ENCODE peak calls at places on chromosomes 3 and 15, in ten cellular contexts. V is mesendoderm; C is Panc1; R is endodermal cell; J is right cardiac atrium; Y is right lobe of liver; S is GM12878; Q is DND-41; M is CD8-positive, alpha-beta memory T cell; X is lower lobe of right lung. P is an unnamed sample.
A peak's percentile ranks its signal among the peaks of the same experiment; 100 is the strongest.

GRCh38 chr3:99972380-99973104 is 141.8 kb downstream of the FILIP1L start:
- DNase-seq in V (no peak), Q (no peak), X (no peak), C (no peak), S (no peak), M (no peak), J (no peak), Y (no peak), R (no peak), P (no peak)

GRCh38 chr3:112489674-112490479 is 9.4 kb downstream of the BTLA start:
- DNase-seq in Q (no peak), R (no peak), X (no peak), M (no peak), J (no peak), S (peak; percentile 75), Y (no peak), C (no peak), V (no peak), P (no peak)

GRCh38 chr3:7146529-7146928 is 285.6 kb downstream of the GRM7 start:
- DNase-seq in M (no peak), R (no peak), V (no peak), C (no peak), Y (no peak), J (no peak), S (no peak), Q (no peak), X (no peak), P (no peak)

GRCh38 chr3:128681277-128681829 is 30.7 kb upstream of the RPN1 start:
- DNase-seq in S (no peak), V (no peak), M (no peak), C (no peak), J (no peak), X (no peak), Q (no peak), R (no peak), Y (no peak), P (no peak)

GRCh38 chr3:191269289-191270085 is 59.7 kb upstream of the CCDC50 start:
- DNase-seq in J (no peak), V (no peak), M (no peak), S (peak; percentile 49), Q (no peak), R (no peak), C (no peak), X (no peak), Y (no peak), P (no peak)

GRCh38 chr3:159163656-159164055 is 361.8 kb downstream of the MFSD1 start:
- DNase-seq in C (no peak), V (no peak), X (no peak), M (no peak), J (no peak), R (no peak), S (no peak), Q (no peak), Y (no peak), P (no peak)

GRCh38 chr15:98420837-98421236 is 227.5 kb upstream of the IGF1R start:
- DNase-seq in Q (no peak), C (no peak), J (no peak), V (no peak), R (no peak), X (no peak), M (no peak), S (no peak), Y (no peak), P (no peak)

GRCh38 chr15:99123706-99124451 is 19.0 kb downstream of the SYNM start:
- DNase-seq in Q (no peak), V (peak; percentile 98), C (no peak), S (no peak), Y (no peak), X (peak; percentile 69), J (peak; percentile 95), R (peak; percentile 90), M (no peak), P (no peak)

DNA sequence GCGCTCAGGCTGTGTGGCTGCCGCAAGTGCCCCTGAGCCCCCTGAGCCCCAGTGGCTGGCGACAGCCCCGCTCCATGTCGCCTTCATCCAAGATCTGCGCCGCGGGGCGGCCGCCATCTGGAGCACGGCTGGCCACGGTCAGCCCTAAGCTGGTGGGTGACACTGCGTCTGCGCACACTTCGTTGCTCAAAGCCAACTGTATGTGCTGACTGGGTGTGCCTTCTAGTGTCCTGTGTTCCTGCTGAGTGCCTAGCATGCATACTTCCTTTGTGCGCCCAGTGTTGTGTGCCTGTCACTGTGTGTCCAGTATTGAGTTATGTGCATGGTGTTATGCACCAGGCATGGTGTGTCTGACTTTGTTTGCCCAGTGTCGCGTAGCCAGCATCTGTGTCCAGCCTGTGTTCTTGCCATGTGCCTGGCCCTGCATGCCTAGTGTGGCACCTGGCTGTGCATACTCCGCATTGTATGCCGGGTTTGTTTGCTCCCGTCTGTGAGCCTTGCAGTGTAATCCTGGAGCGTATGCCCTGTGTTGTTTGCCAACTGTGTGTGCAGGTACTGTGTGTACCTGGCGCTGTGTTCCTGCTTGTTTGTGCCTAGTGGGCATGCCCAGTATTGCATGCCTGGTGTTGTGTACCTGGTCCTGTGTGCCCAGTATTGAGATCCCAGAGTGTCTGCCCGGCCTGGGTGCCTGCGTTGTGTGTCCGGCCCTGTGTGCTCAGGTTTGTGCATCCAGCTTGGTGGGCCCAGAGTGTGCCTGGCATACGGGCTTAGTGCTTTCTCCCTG is 54.7 kb upstream of the CHRNA7 start:
- DNase-seq in M (no peak), R (peak; percentile 66), C (no peak), S (no peak), J (peak; percentile 67), Q (no peak), X (no peak), V (no peak), Y (no peak), P (no peak)
- H3K4me3 ChIP-seq in M (no peak overlapping the region), R (no peak overlapping the region), C (no peak overlapping the region), S (no peak overlapping the region), J (no peak overlapping the region), Q (no peak overlapping the region), X (no peak overlapping the region), V (no peak overlapping the region), Y (no peak overlapping the region), P (no peak overlapping the region)

DNA sequence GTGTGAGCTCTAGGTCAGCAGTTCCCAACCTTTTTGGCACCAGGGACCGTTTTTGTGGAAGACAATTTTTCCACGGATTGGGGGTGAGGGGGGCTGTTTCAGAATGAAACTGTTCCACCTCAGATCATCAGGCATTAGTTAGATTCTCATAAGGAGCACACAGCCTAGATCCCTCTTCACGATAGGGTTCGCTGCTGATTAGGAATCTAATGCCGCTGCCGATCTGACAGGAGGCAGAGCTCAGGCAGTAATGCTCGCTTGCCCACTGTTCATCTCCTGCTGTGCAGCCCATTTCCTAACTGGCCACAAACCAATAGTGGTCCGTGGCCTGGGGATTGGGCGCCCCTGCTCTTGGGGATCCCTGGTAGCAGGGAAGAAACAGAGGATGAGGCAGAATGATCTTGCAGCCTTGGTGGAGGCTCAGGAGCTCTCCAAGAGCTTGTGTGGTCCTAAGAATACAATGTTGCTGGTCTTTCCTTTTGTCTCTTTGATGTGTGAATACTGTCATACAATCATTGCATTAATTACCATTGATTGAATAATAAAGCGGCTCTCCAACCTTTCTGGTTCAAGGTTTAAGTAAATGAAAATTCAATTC is 183.2 kb downstream of the FNDC3B start:
- DNase-seq in S (no peak), C (no peak), V (no peak), Q (no peak), M (no peak), Y (no peak), R (peak; percentile 49), X (no peak), J (no peak), P (no peak)
- H3K4me3 ChIP-seq in S (no peak overlapping the region), C (no peak overlapping the region), V (no peak overlapping the region), Q (no peak overlapping the region), M (no peak overlapping the region), Y (no peak overlapping the region), R (no peak overlapping the region), X (no peak overlapping the region), J (no peak overlapping the region), P (no peak overlapping the region)

GRCh38 chr3:113597611-113598382 is 65.4 kb downstream of the SIDT1 start:
- DNase-seq in V (no peak), J (no peak), Y (no peak), Q (no peak), M (no peak), R (no peak), C (no peak), S (no peak), X (no peak), P (no peak)

GRCh38 chr3:113602256-113602655 is 69.9 kb downstream of the SIDT1 start:
- DNase-seq in S (no peak), R (no peak), V (no peak), X (no peak), C (no peak), Y (no peak), J (no peak), M (no peak), Q (no peak), P (no peak)

GRCh38 chr3:113602836-113603235 is 70.5 kb downstream of the SIDT1 start:
- DNase-seq in V (no peak), J (no peak), X (no peak), R (no peak), C (no peak), S (no peak), Q (no peak), Y (no peak), M (no peak), P (no peak)

GRCh38 chr3:113600418-113601185 is 68.2 kb downstream of the SIDT1 start:
- DNase-seq in J (peak; percentile 69), M (no peak), Q (no peak), R (no peak), V (no peak), S (no peak), X (no peak), C (no peak), Y (no peak), P (no peak)

DNA sequence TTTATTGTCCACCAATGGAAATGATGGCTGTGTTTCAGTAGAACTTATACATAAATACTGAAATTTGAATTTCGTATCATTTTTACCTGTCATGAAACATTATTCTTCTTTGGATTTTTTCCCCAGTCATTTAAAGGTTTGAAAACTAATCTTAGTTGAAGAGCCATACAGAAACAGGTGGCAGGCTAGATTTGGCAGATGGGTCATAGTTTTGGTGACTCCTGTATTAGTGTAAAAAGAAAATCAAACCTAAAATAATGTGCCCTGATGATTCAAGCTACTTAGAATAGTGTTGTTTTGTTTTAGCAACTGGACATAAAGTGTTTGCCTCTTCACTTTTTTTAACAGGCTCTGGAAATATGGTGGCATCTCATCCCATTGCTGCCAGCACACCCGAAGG is 68.9 kb downstream of the SIDT1 start:
- DNase-seq in C (no peak), X (no peak), S (no peak), M (no peak), R (no peak), J (no peak), Q (no peak), Y (no peak), V (no peak), P (no peak)
- H3K4me3 ChIP-seq in C (no peak overlapping the region), X (no peak overlapping the region), S (no peak overlapping the region), M (no peak overlapping the region), R (no peak overlapping the region), J (no peak overlapping the region), Q (no peak overlapping the region), Y (no peak overlapping the region), V (no peak overlapping the region), P (no peak overlapping the region)

GRCh38 chr15:100878130-100878529 is 1.5 kb upstream of the ALDH1A3 start:
- DNase-seq in R (no peak), V (no peak), Q (no peak), X (no peak), Y (no peak), M (no peak), S (no peak), C (no peak), J (no peak), P (no peak)

GRCh38 chr15:100879461-100880138 is at the start of gene ALDH1A3:
- DNase-seq in V (no peak), J (peak; percentile 77), R (peak; percentile 81), S (no peak), C (no peak), Y (no peak), M (no peak), X (no peak), Q (no peak), P (no peak)

GRCh38 chr15:100878601-100879000 is 1.0 kb upstream of the ALDH1A3 start:
- DNase-seq in S (no peak), M (no peak), Q (no peak), X (no peak), J (no peak), R (peak; percentile 78), C (no peak), Y (no peak), V (peak; percentile 69), P (no peak)

GRCh38 chr15:100880139-100880896 is 687 bp downstream of the ALDH1A3 start:
- DNase-seq in V (peak; percentile 53), S (no peak), J (no peak), R (peak; percentile 84), C (no peak), X (no peak), Q (no peak), Y (no peak), M (no peak), P (no peak)

GRCh38 chr15:100879046-100879445 is 585 bp upstream of the ALDH1A3 start:
- DNase-seq in M (no peak), C (no peak), V (peak; percentile 25), Q (no peak), J (peak; percentile 63), R (peak; percentile 68), Y (no peak), S (no peak), X (no peak), P (no peak)
- H3K4me3 ChIP-seq in M (no peak overlapping the region), C (peak overlapping the region; percentile 81), V (no peak overlapping the region), Q (no peak overlapping the region), J (peak overlapping the region; percentile 83), R (peak overlapping the region; percentile 49), Y (no peak overlapping the region), S (no peak overlapping the region), X (peak overlapping the region; percentile 50), P (no peak overlapping the region)